ENCODE peak calls at places on chromosomes 4 and X, in four cellular contexts. I is stimulated activated CD4-positive, alpha-beta T cell treated with anti-CD3 and anti-CD28 coated beads, Interleukin-4, amount 100 ng/mL, for 4 hours; O is WTC11; F is AG04450. N is an unnamed sample.

GRCh38 chrX:110156167-110156754 is 153.3 kb downstream of the TMEM164 start:
- DNase-seq in F (no peak), I (no peak), O (no peak), N (no peak)

GRCh38 chr4:1502501-1502886 is 96.3 kb upstream of the NKX1-1 start:
- DNase-seq in F (no peak), I (no peak), O (no peak), N (no peak)

GRCh38 chr4:77235289-77235854 is 78.4 kb downstream of the CCNG2 start:
- DNase-seq in F (no peak), O (no peak), I (no peak), N (no peak)

GRCh38 chr4:77617203-77617602 is 11.6 kb downstream of the CXCL13 start:
- DNase-seq in O (no peak), I (no peak), F (no peak), N (no peak)

GRCh38 chr4:122921971-122922876 is at the start of gene NUDT6:
- DNase-seq in O (peak), I (peak), F (peak), N (no peak)

GRCh38 chrX:112058255-112058654 is 24.3 kb downstream of the TRPC5 start:
- DNase-seq in F (peak), I (no peak), O (no peak), N (no peak)

GRCh38 chr4:156963419-156963818 is 8.2 kb downstream of the PDGFC start:
- DNase-seq in F (no peak), I (no peak), O (no peak), N (no peak)

GRCh38 chr4:7788193-7788592 is 151.5 kb downstream of the AFAP1 start:
- DNase-seq in I (no peak), O (no peak), F (no peak), N (no peak)

GRCh38 chr4:120771907-120772306 is 150.6 kb downstream of the PRDM5 start:
- DNase-seq in O (no peak), F (no peak), I (no peak), N (no peak)

GRCh38 chrX:95675794-95676193 is 1008.8 kb upstream of the DIAPH2 start:
- DNase-seq in O (no peak), F (no peak), I (no peak), N (no peak)

GRCh38 chr4:54017308-54017707 is 47.1 kb downstream of the CHIC2 start:
- DNase-seq in O (no peak), F (no peak), I (no peak), N (no peak)

GRCh38 chr4:185637162-185637875 is 102.0 kb upstream of the PDLIM3 start:
- DNase-seq in I (no peak), O (no peak), F (no peak), N (no peak)

GRCh38 chrX:53356186-53356585 is 66.3 kb downstream of the SMC1A start:
- DNase-seq in O (peak), I (no peak), F (no peak), N (no peak)

GRCh38 chr4:25813705-25814104 is 49.1 kb downstream of the SEL1L3 start:
- DNase-seq in F (peak), O (no peak), I (no peak), N (peak)

GRCh38 chr4:182235016-182235415 is 8.2 kb upstream of the TENM3 start:
- DNase-seq in F (no peak), I (no peak), O (no peak), N (no peak)

GRCh38 chrX:132001127-132001526 is 22.0 kb upstream of the STK26 start:
- DNase-seq in F (no peak), I (peak), O (no peak), N (no peak)

GRCh38 chrX:38275615-38276014 is 51.7 kb downstream of the RPGR start:
- DNase-seq in F (peak), O (no peak), I (no peak), N (peak)